ENCODE peak calls at places on chromosomes 12 and 14, in six cellular contexts. One of them, this sample, is unnamed.
A peak's percentile ranks its signal among the peaks of the same experiment; 100 is the strongest.

GRCh38 chr12:125220404-125221273 is 155.4 kb downstream of the AACS start:
- DNase-seq in GM12865: no peak
- DNase-seq in choroid plexus epithelial cell: peak; percentile 1
- DNase-seq in lower lobe of right lung: no peak
- DNase-seq in mesothelial cell of epicardium: no peak
- DNase-seq in AG09319: no peak
- DNase-seq in this sample: no peak

GRCh38 chr12:109109756-109110350 is 6.5 kb upstream of the ACACB start:
- DNase-seq in AG09319: no peak
- DNase-seq in mesothelial cell of epicardium: no peak
- DNase-seq in lower lobe of right lung: no peak
- DNase-seq in GM12865: no peak
- DNase-seq in choroid plexus epithelial cell: peak; percentile 16
- DNase-seq in this sample: no peak

GRCh38 chr12:6852651-6853354 is 853 bp downstream of the USP5 start:
- DNase-seq in choroid plexus epithelial cell: peak; percentile 87
- DNase-seq in mesothelial cell of epicardium: no peak
- DNase-seq in AG09319: no peak
- DNase-seq in GM12865: peak; percentile 68
- DNase-seq in lower lobe of right lung: no peak
- DNase-seq in this sample: no peak

GRCh38 chr12:52555577-52555976 is 2.6 kb upstream of the KRT71 start:
- DNase-seq in mesothelial cell of epicardium: no peak
- DNase-seq in choroid plexus epithelial cell: no peak
- DNase-seq in lower lobe of right lung: no peak
- DNase-seq in GM12865: no peak
- DNase-seq in AG09319: no peak
- DNase-seq in this sample: no peak

GRCh38 chr12:115632323-115632722 is 645.2 kb downstream of the MED13L start:
- DNase-seq in lower lobe of right lung: no peak
- DNase-seq in GM12865: peak; percentile 24
- DNase-seq in choroid plexus epithelial cell: peak; percentile 41
- DNase-seq in AG09319: no peak
- DNase-seq in mesothelial cell of epicardium: no peak
- DNase-seq in this sample: no peak

GRCh38 chr12:22979854-22980253 is 354.9 kb downstream of the ETNK1 start:
- DNase-seq in choroid plexus epithelial cell: no peak
- DNase-seq in lower lobe of right lung: no peak
- DNase-seq in AG09319: no peak
- DNase-seq in GM12865: no peak
- DNase-seq in mesothelial cell of epicardium: no peak
- DNase-seq in this sample: no peak

GRCh38 chr12:623172-623864 is 39.9 kb downstream of the NINJ2 start:
- DNase-seq in mesothelial cell of epicardium: no peak
- DNase-seq in GM12865: no peak
- DNase-seq in lower lobe of right lung: no peak
- DNase-seq in choroid plexus epithelial cell: no peak
- DNase-seq in AG09319: no peak
- DNase-seq in this sample: no peak

GRCh38 chr12:56375598-56376434 is 13.2 kb upstream of the APOF start:
- DNase-seq in lower lobe of right lung: no peak
- DNase-seq in choroid plexus epithelial cell: no peak
- DNase-seq in AG09319: no peak
- DNase-seq in GM12865: peak; percentile 77
- DNase-seq in mesothelial cell of epicardium: no peak
- DNase-seq in this sample: peak; percentile 35

GRCh38 chr12:104571328-104571727 is 114.6 kb downstream of the CHST11 start:
- DNase-seq in GM12865: peak; percentile 81
- DNase-seq in choroid plexus epithelial cell: no peak
- DNase-seq in AG09319: no peak
- DNase-seq in mesothelial cell of epicardium: no peak
- DNase-seq in lower lobe of right lung: no peak
- DNase-seq in this sample: peak; percentile 32

GRCh38 chr12:109710747-109711595 is 2.7 kb upstream of the FAM222A start:
- DNase-seq in GM12865: no peak
- DNase-seq in mesothelial cell of epicardium: no peak
- DNase-seq in AG09319: no peak
- DNase-seq in choroid plexus epithelial cell: peak; percentile 61
- DNase-seq in lower lobe of right lung: no peak
- DNase-seq in this sample: no peak

GRCh38 chr12:107645630-107646333 is 39.8 kb upstream of the PWP1 start:
- DNase-seq in AG09319: no peak
- DNase-seq in lower lobe of right lung: no peak
- DNase-seq in GM12865: no peak
- DNase-seq in mesothelial cell of epicardium: no peak
- DNase-seq in choroid plexus epithelial cell: peak; percentile 43
- DNase-seq in this sample: no peak

GRCh38 chr14:36835145-36835544 is 173.5 kb downstream of the PAX9 start:
- DNase-seq in GM12865: no peak
- DNase-seq in mesothelial cell of epicardium: no peak
- DNase-seq in AG09319: no peak
- DNase-seq in lower lobe of right lung: no peak
- DNase-seq in choroid plexus epithelial cell: no peak
- DNase-seq in this sample: no peak

GRCh38 chr14:45587142-45587541 is 334.1 kb upstream of the MIS18BP1 start:
- DNase-seq in GM12865: no peak
- DNase-seq in choroid plexus epithelial cell: no peak
- DNase-seq in lower lobe of right lung: no peak
- DNase-seq in mesothelial cell of epicardium: no peak
- DNase-seq in AG09319: no peak
- DNase-seq in this sample: no peak

GRCh38 chr12:128459067-128459466 is 192.1 kb downstream of the TMEM132C start:
- DNase-seq in AG09319: no peak
- DNase-seq in mesothelial cell of epicardium: no peak
- DNase-seq in GM12865: no peak
- DNase-seq in choroid plexus epithelial cell: no peak
- DNase-seq in lower lobe of right lung: no peak
- DNase-seq in this sample: no peak

GRCh38 chr12:115118177-115118724 is 434.3 kb upstream of the TBX3 start:
- DNase-seq in GM12865: no peak
- DNase-seq in AG09319: no peak
- DNase-seq in mesothelial cell of epicardium: no peak
- DNase-seq in lower lobe of right lung: no peak
- DNase-seq in choroid plexus epithelial cell: peak; percentile 43
- DNase-seq in this sample: no peak

GRCh38 chr14:105086833-105087307 is 21.6 kb upstream of the GPR132 start:
- DNase-seq in AG09319: peak; percentile 56
- DNase-seq in lower lobe of right lung: peak; percentile 92
- DNase-seq in mesothelial cell of epicardium: no peak
- DNase-seq in GM12865: peak; percentile 92
- DNase-seq in choroid plexus epithelial cell: peak; percentile 67
- DNase-seq in this sample: peak; percentile 87

GRCh38 chr12:118185602-118186397 is 49.9 kb downstream of the PEBP1 start:
- DNase-seq in mesothelial cell of epicardium: no peak
- DNase-seq in lower lobe of right lung: no peak
- DNase-seq in AG09319: no peak
- DNase-seq in choroid plexus epithelial cell: no peak
- DNase-seq in GM12865: no peak
- DNase-seq in this sample: no peak

GRCh38 chr14:97056086-97056485 is 258.9 kb downstream of the VRK1 start:
- DNase-seq in mesothelial cell of epicardium: no peak
- DNase-seq in choroid plexus epithelial cell: no peak
- DNase-seq in GM12865: no peak
- DNase-seq in lower lobe of right lung: no peak
- DNase-seq in AG09319: no peak
- DNase-seq in this sample: no peak

GRCh38 chr14:32208490-32208889 is 5.4 kb upstream of the RNU6-8 start:
- DNase-seq in lower lobe of right lung: no peak
- DNase-seq in mesothelial cell of epicardium: no peak
- DNase-seq in GM12865: no peak
- DNase-seq in AG09319: no peak
- DNase-seq in choroid plexus epithelial cell: no peak
- DNase-seq in this sample: no peak

GRCh38 chr12:50110127-50110761 is 1.8 kb upstream of the COX14 start:
- DNase-seq in choroid plexus epithelial cell: no peak
- DNase-seq in lower lobe of right lung: peak; percentile 78
- DNase-seq in mesothelial cell of epicardium: no peak
- DNase-seq in GM12865: peak; percentile 69
- DNase-seq in AG09319: no peak
- DNase-seq in this sample: peak; percentile 65

GRCh38 chr12:121786441-121786825 is 7.1 kb downstream of the RHOF start:
- DNase-seq in lower lobe of right lung: peak; percentile 80
- DNase-seq in AG09319: no peak
- DNase-seq in choroid plexus epithelial cell: peak; percentile 64
- DNase-seq in GM12865: no peak
- DNase-seq in mesothelial cell of epicardium: no peak
- DNase-seq in this sample: no peak

GRCh38 chr12:32705783-32706182 is 26.7 kb downstream of the DNM1L start:
- DNase-seq in choroid plexus epithelial cell: no peak
- DNase-seq in AG09319: no peak
- DNase-seq in mesothelial cell of epicardium: no peak
- DNase-seq in lower lobe of right lung: no peak
- DNase-seq in GM12865: no peak
- DNase-seq in this sample: no peak

GRCh38 chr14:32047791-32048190 is 29.3 kb upstream of the ARHGAP5 start:
- DNase-seq in AG09319: no peak
- DNase-seq in mesothelial cell of epicardium: no peak
- DNase-seq in choroid plexus epithelial cell: peak; percentile 34
- DNase-seq in GM12865: no peak
- DNase-seq in lower lobe of right lung: no peak
- DNase-seq in this sample: no peak

GRCh38 chr14:34982421-34983147 is at the start of gene SRP54:
- DNase-seq in lower lobe of right lung: peak; percentile 99
- DNase-seq in GM12865: peak; percentile 100
- DNase-seq in choroid plexus epithelial cell: peak; percentile 99
- DNase-seq in mesothelial cell of epicardium: peak; percentile 99
- DNase-seq in AG09319: peak; percentile 96
- DNase-seq in this sample: peak; percentile 97

GRCh38 chr12:63882844-63883243 is 38.3 kb downstream of the SRGAP1 start:
- DNase-seq in lower lobe of right lung: no peak
- DNase-seq in choroid plexus epithelial cell: peak; percentile 74
- DNase-seq in mesothelial cell of epicardium: no peak
- DNase-seq in AG09319: no peak
- DNase-seq in GM12865: no peak
- DNase-seq in this sample: no peak

GRCh38 chr14:101882141-101882935 is 82.0 kb upstream of the DYNC1H1 start:
- DNase-seq in GM12865: no peak
- DNase-seq in mesothelial cell of epicardium: no peak
- DNase-seq in lower lobe of right lung: no peak
- DNase-seq in AG09319: no peak
- DNase-seq in choroid plexus epithelial cell: no peak
- DNase-seq in this sample: no peak

GRCh38 chr14:100211893-100212292 is 27.1 kb upstream of the YY1 start:
- DNase-seq in mesothelial cell of epicardium: no peak
- DNase-seq in GM12865: no peak
- DNase-seq in AG09319: no peak
- DNase-seq in lower lobe of right lung: no peak
- DNase-seq in choroid plexus epithelial cell: no peak
- DNase-seq in this sample: no peak

GRCh38 chr14:57417228-57417627 is 26.8 kb downstream of the NAA30 start:
- DNase-seq in mesothelial cell of epicardium: no peak
- DNase-seq in choroid plexus epithelial cell: no peak
- DNase-seq in lower lobe of right lung: no peak
- DNase-seq in AG09319: no peak
- DNase-seq in GM12865: no peak
- DNase-seq in this sample: no peak

GRCh38 chr14:90905531-90905930 is 89.3 kb upstream of the TTC7B start:
- DNase-seq in mesothelial cell of epicardium: no peak
- DNase-seq in lower lobe of right lung: no peak
- DNase-seq in choroid plexus epithelial cell: no peak
- DNase-seq in AG09319: no peak
- DNase-seq in GM12865: peak; percentile 61
- DNase-seq in this sample: peak; percentile 39

GRCh38 chr14:90897022-90897421 is 80.8 kb upstream of the TTC7B start:
- DNase-seq in mesothelial cell of epicardium: no peak
- DNase-seq in GM12865: no peak
- DNase-seq in AG09319: no peak
- DNase-seq in lower lobe of right lung: no peak
- DNase-seq in choroid plexus epithelial cell: no peak
- DNase-seq in this sample: no peak

GRCh38 chr14:90903101-90903500 is 86.9 kb upstream of the TTC7B start:
- DNase-seq in choroid plexus epithelial cell: peak; percentile 81
- DNase-seq in GM12865: peak; percentile 73
- DNase-seq in lower lobe of right lung: no peak
- DNase-seq in AG09319: peak; percentile 19
- DNase-seq in mesothelial cell of epicardium: no peak
- DNase-seq in this sample: peak; percentile 72

DNA sequence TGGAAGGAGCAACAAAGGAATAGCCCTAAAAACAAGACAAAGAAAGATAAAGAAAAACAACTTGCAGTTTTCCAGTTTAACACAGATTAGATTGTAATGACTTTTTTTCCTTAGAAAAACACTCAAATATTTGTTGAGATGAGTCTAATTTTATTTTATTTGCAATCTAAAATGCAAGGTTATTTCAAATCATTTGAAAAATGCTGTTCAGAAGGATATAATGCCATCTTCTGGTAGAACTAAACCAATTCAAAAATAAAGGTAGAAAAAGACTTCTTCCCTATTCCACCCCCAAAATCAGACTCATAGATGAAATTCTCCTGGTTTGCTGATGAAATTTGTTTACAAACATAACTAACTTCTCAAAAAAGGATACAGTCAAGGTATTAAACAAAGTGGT is 84.5 kb upstream of the TTC7B start:
- DNase-seq in mesothelial cell of epicardium: no peak
- DNase-seq in choroid plexus epithelial cell: peak; percentile 28
- DNase-seq in AG09319: no peak
- DNase-seq in lower lobe of right lung: no peak
- DNase-seq in GM12865: no peak
- DNase-seq in this sample: no peak
- TF ChIP-seq CTCF in mesothelial cell of epicardium: no peak
- TF ChIP-seq CTCF in choroid plexus epithelial cell: peak; percentile 26
- TF ChIP-seq CTCF in AG09319: peak; percentile 7
- TF ChIP-seq CTCF in lower lobe of right lung: no peak
- TF ChIP-seq CTCF in GM12865: no peak
- TF ChIP-seq CTCF in this sample: no peak

GRCh38 chr12:101663298-101663697 is 34.1 kb upstream of the CHPT1 start:
- DNase-seq in GM12865: no peak
- DNase-seq in mesothelial cell of epicardium: no peak
- DNase-seq in AG09319: no peak
- DNase-seq in choroid plexus epithelial cell: no peak
- DNase-seq in lower lobe of right lung: no peak
- DNase-seq in this sample: no peak
- TF ChIP-seq CTCF in GM12865: no peak
- TF ChIP-seq CTCF in mesothelial cell of epicardium: no peak
- TF ChIP-seq CTCF in AG09319: no peak
- TF ChIP-seq CTCF in choroid plexus epithelial cell: no peak
- TF ChIP-seq CTCF in lower lobe of right lung: no peak
- TF ChIP-seq CTCF in this sample: no peak

GRCh38 chr12:59375633-59376032 is 220.2 kb upstream of the SLC16A7 start:
- DNase-seq in mesothelial cell of epicardium: no peak
- DNase-seq in AG09319: no peak
- DNase-seq in choroid plexus epithelial cell: no peak
- DNase-seq in lower lobe of right lung: no peak
- DNase-seq in GM12865: no peak
- DNase-seq in this sample: no peak
- TF ChIP-seq CTCF in mesothelial cell of epicardium: no peak
- TF ChIP-seq CTCF in AG09319: no peak
- TF ChIP-seq CTCF in choroid plexus epithelial cell: no peak
- TF ChIP-seq CTCF in lower lobe of right lung: no peak
- TF ChIP-seq CTCF in GM12865: no peak
- TF ChIP-seq CTCF in this sample: no peak

DNA sequence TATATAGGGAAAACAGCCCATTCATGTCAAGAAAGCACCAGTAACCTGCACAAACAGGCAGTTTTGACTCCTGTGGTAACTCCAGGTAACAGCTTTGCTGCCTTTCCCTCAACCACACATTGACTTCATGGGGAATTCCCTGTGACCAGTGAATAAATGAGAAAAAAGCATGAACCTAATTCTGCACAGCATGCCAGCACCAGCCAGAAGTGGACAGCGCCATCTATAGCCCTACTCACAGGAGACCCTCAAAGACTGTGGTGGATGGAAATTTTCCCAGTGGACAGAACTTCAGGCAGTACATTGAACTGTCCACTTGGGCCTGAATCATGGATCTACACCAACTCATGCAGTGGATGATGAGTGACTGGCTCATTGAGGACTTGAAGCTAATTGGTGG is 152.1 kb downstream of the SLC8A3 start:
- DNase-seq in AG09319: no peak
- DNase-seq in mesothelial cell of epicardium: no peak
- DNase-seq in GM12865: no peak
- DNase-seq in choroid plexus epithelial cell: peak; percentile 63
- DNase-seq in lower lobe of right lung: no peak
- DNase-seq in this sample: no peak
- TF ChIP-seq CTCF in AG09319: no peak
- TF ChIP-seq CTCF in mesothelial cell of epicardium: no peak
- TF ChIP-seq CTCF in GM12865: no peak
- TF ChIP-seq CTCF in choroid plexus epithelial cell: peak; percentile 48
- TF ChIP-seq CTCF in lower lobe of right lung: no peak
- TF ChIP-seq CTCF in this sample: no peak

This sample was measured in GM10248.